ENCODE peak calls at places on chromosomes 6 and 20, in eight cellular contexts. D is GM23248, E is SK-N-SH, I is OCI-LY7, F is mesendoderm, Z is GM12878, Y is HepG2, W is neural progenitor cell. J is an unnamed sample.
A peak's percentile ranks its signal among the peaks of the same experiment; 100 is the strongest.

GRCh38 chr20:15359056-15359455 is 1021.6 kb upstream of the FLRT3 start:
- DNase-seq in D (peak; percentile 78), E (no peak), I (no peak), F (no peak), Z (no peak), Y (no peak), W (no peak), J (peak; percentile 10)

GRCh38 chr6:119343167-119343566 is 6.4 kb downstream of the MAN1A1 start:
- DNase-seq in D (no peak), E (no peak), I (peak; percentile 32), F (no peak), Z (no peak), Y (no peak), W (no peak), J (no peak)

GRCh38 chr6:107625264-107625663 is 135.3 kb downstream of the SOBP start:
- DNase-seq in D (no peak), E (no peak), I (no peak), F (no peak), Z (no peak), Y (no peak), W (no peak), J (no peak)

GRCh38 chr6:158474961-158475343 is 84.9 kb upstream of the TMEM181 start:
- DNase-seq in D (peak; percentile 42), E (no peak), I (no peak), F (no peak), Z (no peak), Y (peak; percentile 20), W (no peak), J (peak; percentile 53)

GRCh38 chr20:46915580-46916243 is 21.1 kb downstream of the EYA2 start:
- DNase-seq in D (no peak), E (no peak), I (no peak), F (no peak), Z (no peak), Y (no peak), W (no peak), J (no peak)

GRCh38 chr6:1481326-1481725 is 92.0 kb downstream of the FOXF2 start:
- DNase-seq in D (peak; percentile 96), E (no peak), I (no peak), F (no peak), Z (no peak), Y (no peak), W (no peak), J (peak; percentile 87)

GRCh38 chr6:36769161-36769675 is 70.0 kb downstream of the CPNE5 start:
- DNase-seq in D (peak; percentile 21), E (no peak), I (no peak), F (peak; percentile 67), Z (no peak), Y (no peak), W (peak; percentile 34), J (peak; percentile 49)

GRCh38 chr6:9977451-9977850 is 437.4 kb downstream of the TFAP2A start:
- DNase-seq in D (no peak), E (no peak), I (no peak), F (no peak), Z (no peak), Y (no peak), W (no peak), J (no peak)

GRCh38 chr20:42338274-42339172 is 720.3 kb upstream of the CHD6 start:
- DNase-seq in D (no peak), E (no peak), I (no peak), F (no peak), Z (no peak), Y (no peak), W (peak; percentile 36), J (no peak)

GRCh38 chr6:39184906-39185580 is 44.2 kb downstream of the KCNK5 start:
- DNase-seq in D (no peak), E (no peak), I (no peak), F (no peak), Z (no peak), Y (no peak), W (no peak), J (no peak)

GRCh38 chr6:85593438-85594196 is at the start of gene SNX14:
- DNase-seq in D (peak; percentile 99), E (peak; percentile 94), I (peak; percentile 93), F (peak; percentile 94), Z (peak; percentile 86), Y (peak; percentile 89), W (peak; percentile 87), J (peak; percentile 96)
- H3K79me2 ChIP-seq in D (peaks cover 43% of the 10 kb centered on the region), E (peaks cover 44% of the 10 kb centered on the region), I (peaks cover 46% of the 10 kb centered on the region), F (no peaks in the 10 kb centered on the region), Z (peaks cover 28% of the 10 kb centered on the region), Y (peaks cover 39% of the 10 kb centered on the region), W (peaks cover 16% of the 10 kb centered on the region), J (peaks cover 41% of the 10 kb centered on the region)

GRCh38 chr6:87198496-87198895 is 43.1 kb downstream of the ZNF292 start:
- DNase-seq in D (peak; percentile 7), E (no peak), I (no peak), F (no peak), Z (no peak), Y (no peak), W (no peak), J (peak; percentile 5)

GRCh38 chr6:87196275-87196842 is 41.0 kb downstream of the ZNF292 start:
- DNase-seq in D (peak; percentile 5), E (no peak), I (no peak), F (no peak), Z (no peak), Y (no peak), W (no peak), J (peak; percentile 16)

GRCh38 chr6:87199787-87200186 is 44.4 kb downstream of the ZNF292 start:
- DNase-seq in D (no peak), E (no peak), I (no peak), F (no peak), Z (no peak), Y (no peak), W (peak; percentile 25), J (no peak)

GRCh38 chr6:87200469-87201174 is 45.3 kb downstream of the ZNF292 start:
- DNase-seq in D (peak; percentile 58), E (no peak), I (no peak), F (no peak), Z (no peak), Y (no peak), W (no peak), J (peak; percentile 56)

GRCh38 chr6:87197547-87197946 is 42.2 kb downstream of the ZNF292 start:
- DNase-seq in D (no peak), E (no peak), I (no peak), F (no peak), Z (peak; percentile 49), Y (no peak), W (no peak), J (no peak)
- H3K79me2 ChIP-seq in D (peaks cover 100% of the 10 kb centered on the region), E (peaks cover 100% of the 10 kb centered on the region), I (peaks cover 88% of the 10 kb centered on the region), F (peaks cover 21% of the 10 kb centered on the region), Z (peaks cover 91% of the 10 kb centered on the region), Y (peaks cover 94% of the 10 kb centered on the region), W (peaks cover 100% of the 10 kb centered on the region), J (peaks cover 47% of the 10 kb centered on the region)

DNA sequence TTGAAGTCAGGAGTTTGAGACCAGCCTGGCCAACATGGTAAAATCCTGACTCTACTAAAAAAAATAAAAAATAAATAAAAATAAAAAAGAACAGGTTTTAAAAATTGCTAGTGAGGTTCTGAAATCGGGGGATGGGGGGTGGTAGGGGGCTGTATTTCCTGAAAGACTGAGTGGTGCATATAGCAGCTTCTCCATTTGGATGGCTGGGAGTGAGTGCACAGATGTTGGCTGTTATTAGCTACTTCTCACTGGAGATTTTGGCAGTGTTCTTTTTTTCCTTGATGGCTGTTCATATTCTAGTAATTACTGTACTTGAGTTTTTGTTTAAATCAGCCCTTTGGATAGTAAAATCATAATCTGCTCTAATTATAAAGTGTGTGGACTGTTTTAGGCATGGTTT is 79.8 kb downstream of the RTN4IP1 start:
- DNase-seq in D (no peak), E (no peak), I (no peak), F (no peak), Z (no peak), Y (no peak), W (no peak), J (no peak)
- H3K79me2 ChIP-seq in D (no peaks in the 10 kb centered on the region), E (peaks cover 6% of the 10 kb centered on the region), I (no peaks in the 10 kb centered on the region), F (no peaks in the 10 kb centered on the region), Z (no peaks in the 10 kb centered on the region), Y (no peaks in the 10 kb centered on the region), W (no peaks in the 10 kb centered on the region), J (no peaks in the 10 kb centered on the region)

DNA sequence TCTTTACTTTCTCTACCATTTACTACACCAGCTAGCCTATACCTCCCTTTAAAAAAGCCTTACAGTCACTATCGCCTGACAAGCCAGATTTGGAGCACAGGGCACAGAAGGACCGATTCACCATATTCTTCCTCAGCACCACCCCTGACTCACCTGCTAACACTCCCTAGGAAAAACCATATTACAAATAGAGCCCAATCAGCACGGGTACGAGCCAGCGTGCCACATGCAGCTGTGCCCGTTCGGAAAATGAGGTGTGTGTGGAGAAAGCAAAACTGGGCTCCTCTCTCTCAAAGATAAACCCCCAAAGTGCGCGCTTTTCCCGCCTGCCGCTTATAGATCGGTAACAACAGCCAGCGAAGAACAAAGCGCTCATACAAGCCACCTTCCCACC is 1.2 kb downstream of the SYNCRIP start:
- DNase-seq in D (peak; percentile 65), E (no peak), I (peak; percentile 22), F (no peak), Z (no peak), Y (no peak), W (no peak), J (no peak)
- H3K79me2 ChIP-seq in D (peaks cover 62% of the 10 kb centered on the region), E (peaks cover 70% of the 10 kb centered on the region), I (peaks cover 66% of the 10 kb centered on the region), F (peaks cover 57% of the 10 kb centered on the region), Z (peaks cover 64% of the 10 kb centered on the region), Y (peaks cover 63% of the 10 kb centered on the region), W (peaks cover 65% of the 10 kb centered on the region), J (peaks cover 64% of the 10 kb centered on the region)

GRCh38 chr6:15360300-15360699 is 114.4 kb downstream of the JARID2 start:
- DNase-seq in D (no peak), E (no peak), I (no peak), F (no peak), Z (no peak), Y (no peak), W (no peak), J (no peak)
- H3K79me2 ChIP-seq in D (peaks cover 100% of the 10 kb centered on the region), E (peaks cover 7% of the 10 kb centered on the region), I (no peaks in the 10 kb centered on the region), F (peaks cover 88% of the 10 kb centered on the region), Z (peaks cover 98% of the 10 kb centered on the region), Y (peaks cover 39% of the 10 kb centered on the region), W (peaks cover 100% of the 10 kb centered on the region), J (peaks cover 8% of the 10 kb centered on the region)

GRCh38 chr20:33828912-33829560 is 17.9 kb downstream of the CHMP4B start:
- DNase-seq in D (no peak), E (no peak), I (no peak), F (no peak), Z (no peak), Y (no peak), W (no peak), J (no peak)

GRCh38 chr20:33828326-33828834 is 17.2 kb downstream of the CHMP4B start:
- DNase-seq in D (no peak), E (no peak), I (peak; percentile 39), F (no peak), Z (no peak), Y (no peak), W (no peak), J (no peak)

GRCh38 chr20:33827629-33828325 is 16.6 kb downstream of the CHMP4B start:
- DNase-seq in D (no peak), E (no peak), I (peak; percentile 56), F (no peak), Z (no peak), Y (no peak), W (no peak), J (no peak)

GRCh38 chr20:33830371-33830770 is 19.2 kb downstream of the CHMP4B start:
- DNase-seq in D (peak; percentile 35), E (no peak), I (no peak), F (no peak), Z (no peak), Y (no peak), W (no peak), J (no peak)

DNA sequence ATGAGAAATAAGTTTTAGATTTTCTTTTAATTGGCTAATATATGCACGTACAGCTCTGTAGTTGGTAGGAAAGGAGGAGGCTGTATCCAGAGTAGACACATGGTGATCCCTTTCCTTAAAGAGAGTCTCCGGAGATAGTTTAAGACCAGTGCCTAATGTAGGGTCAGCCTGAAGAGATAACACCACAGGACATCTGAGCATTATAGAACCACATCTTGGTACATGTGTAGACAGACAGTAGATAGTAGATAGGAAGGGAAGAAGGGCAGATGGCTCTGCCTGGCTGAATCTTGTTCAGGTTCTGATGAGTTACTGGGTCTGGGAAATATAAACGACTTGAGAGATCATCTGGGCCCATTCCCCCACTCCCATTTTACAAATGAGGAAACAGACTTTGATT is 18.5 kb downstream of the CHMP4B start:
- DNase-seq in D (no peak), E (no peak), I (no peak), F (no peak), Z (no peak), Y (no peak), W (no peak), J (no peak)
- H3K79me2 ChIP-seq in D (peaks cover 100% of the 10 kb centered on the region), E (peaks cover 91% of the 10 kb centered on the region), I (peaks cover 74% of the 10 kb centered on the region), F (peaks cover 13% of the 10 kb centered on the region), Z (peaks cover 73% of the 10 kb centered on the region), Y (peaks cover 58% of the 10 kb centered on the region), W (peaks cover 80% of the 10 kb centered on the region), J (peaks cover 35% of the 10 kb centered on the region)